ENCODE peak calls at places on chromosome 16, in six cellular contexts. R, C, M, U, T and W are unnamed samples.

GRCh38 chr16:1300664-1301476 is 8.6 kb upstream of the UBE2I start:
- DNase-seq in R (no peak), C (peak; percentile 67), M (peak; percentile 67), U (peak; percentile 74), T (peak; percentile 76), W (peak; percentile 73)

GRCh38 chr16:66337434-66338188 is 28.9 kb upstream of the CDH5 start:
- DNase-seq in R (peak; percentile 18), C (no peak), M (no peak), U (no peak), T (no peak), W (no peak)

GRCh38 chr16:78608305-78608776 is 508.9 kb downstream of the WWOX start:
- DNase-seq in R (no peak), C (no peak), M (no peak), U (no peak), T (no peak), W (no peak)

GRCh38 chr16:14545346-14545884 is 84.6 kb downstream of the PARN start:
- DNase-seq in R (no peak), C (no peak), M (no peak), U (no peak), T (no peak), W (no peak)

GRCh38 chr16:84618428-84619102 is 687 bp upstream of the COTL1 start:
- DNase-seq in R (peak; percentile 90), C (no peak), M (no peak), U (peak; percentile 49), T (peak; percentile 79), W (no peak)

GRCh38 chr16:80902306-80903154 is 98.1 kb upstream of the CDYL2 start:
- DNase-seq in R (no peak), C (no peak), M (no peak), U (no peak), T (no peak), W (no peak)

GRCh38 chr16:49019081-49019633 is 262.5 kb downstream of the CBLN1 start:
- DNase-seq in R (no peak), C (no peak), M (no peak), U (peak; percentile 29), T (no peak), W (no peak)

GRCh38 chr16:23469814-23470213 is 16.8 kb upstream of the COG7 start:
- DNase-seq in R (no peak), C (no peak), M (no peak), U (no peak), T (no peak), W (no peak)

GRCh38 chr16:23949630-23950290 is 114.0 kb downstream of the PRKCB start:
- DNase-seq in R (no peak), C (peak; percentile 55), M (peak; percentile 61), U (peak; percentile 38), T (peak; percentile 67), W (peak; percentile 69)

GRCh38 chr16:87764600-87765472 is 950 bp downstream of the KLHDC4 start:
- DNase-seq in R (no peak), C (no peak), M (peak; percentile 16), U (no peak), T (no peak), W (no peak)

GRCh38 chr16:80526418-80527061 is 14.3 kb upstream of the DYNLRB2 start:
- DNase-seq in R (peak; percentile 27), C (peak; percentile 37), M (peak; percentile 35), U (peak; percentile 40), T (no peak), W (no peak)

GRCh38 chr16:14202697-14203096 is 131.6 kb downstream of the MRTFB start:
- DNase-seq in R (no peak), C (no peak), M (no peak), U (no peak), T (no peak), W (no peak)

GRCh38 chr16:3195975-3196374 is 8.0 kb downstream of the OR1F1 start:
- DNase-seq in R (no peak), C (no peak), M (no peak), U (no peak), T (no peak), W (no peak)

GRCh38 chr16:50311891-50312501 is 45.6 kb downstream of the ADCY7 start:
- DNase-seq in R (no peak), C (no peak), M (no peak), U (no peak), T (peak; percentile 61), W (no peak)

GRCh38 chr16:12017583-12017982 is 41.0 kb downstream of the SNX29 start:
- DNase-seq in R (peak; percentile 26), C (no peak), M (no peak), U (no peak), T (no peak), W (no peak)

GRCh38 chr16:48814994-48815393 is 205.0 kb upstream of the N4BP1 start:
- DNase-seq in R (no peak), C (no peak), M (no peak), U (no peak), T (no peak), W (no peak)

GRCh38 chr16:86505899-86506864 is 4.1 kb upstream of the FOXF1 start:
- DNase-seq in R (no peak), C (no peak), M (no peak), U (no peak), T (no peak), W (no peak)
- H3K27me3 ChIP-seq in R (no peaks in the 10 kb centered on the region), C (peaks cover 100% of the 10 kb centered on the region), M (peaks cover 81% of the 10 kb centered on the region), U (peaks cover 70% of the 10 kb centered on the region), T (peaks cover 43% of the 10 kb centered on the region), W (peaks cover 14% of the 10 kb centered on the region)

GRCh38 chr16:89701425-89702406 is at the start of gene SPATA2L:
- DNase-seq in R (no peak), C (peak; percentile 94), M (peak; percentile 98), U (peak; percentile 91), T (peak; percentile 91), W (peak; percentile 96)
- TF ChIP-seq CTCF in R (no peak), C (no peak), M (no peak), U (peak; percentile 33), T (no peak), W (peak; percentile 35)

DNA sequence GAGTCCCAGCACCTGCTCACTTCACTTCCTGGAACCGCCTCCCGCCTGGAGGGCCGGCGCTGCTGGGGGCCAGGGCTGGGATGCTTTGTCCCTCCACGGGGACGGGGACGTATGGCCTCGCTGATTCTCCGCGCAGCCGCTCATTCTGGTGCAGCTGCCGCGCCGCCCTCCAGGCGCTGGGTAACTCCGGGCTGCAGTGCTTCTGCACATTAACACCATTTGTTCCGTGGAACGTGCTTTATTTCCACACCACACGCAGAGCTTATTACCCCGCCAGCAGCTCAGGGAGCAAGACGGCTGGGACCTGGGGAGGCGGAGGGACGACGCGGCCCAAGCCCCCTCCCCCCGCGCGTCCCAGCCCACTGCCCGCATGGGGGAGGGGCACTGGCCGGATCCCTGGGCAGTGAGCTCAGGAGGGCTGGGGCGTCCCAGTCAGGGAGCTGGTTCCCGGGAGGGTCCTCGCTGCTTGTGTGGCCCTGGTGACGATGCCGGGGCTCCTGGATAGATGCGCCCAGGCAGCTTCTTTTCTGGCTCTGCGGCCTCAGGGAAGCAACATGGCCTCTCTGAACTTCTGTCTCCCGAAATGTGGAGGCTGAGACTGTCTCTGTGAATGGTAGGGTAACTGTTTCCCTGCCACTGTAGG is 45.4 kb upstream of the ACSF3 start:
- DNase-seq in R (no peak), C (no peak), M (no peak), U (peak; percentile 7), T (no peak), W (no peak)
- H3K27me3 ChIP-seq in R (peaks cover 35% of the 10 kb centered on the region), C (peaks cover 96% of the 10 kb centered on the region), M (no peaks in the 10 kb centered on the region), U (peaks cover 23% of the 10 kb centered on the region), T (no peaks in the 10 kb centered on the region), W (no peaks in the 10 kb centered on the region)

DNA sequence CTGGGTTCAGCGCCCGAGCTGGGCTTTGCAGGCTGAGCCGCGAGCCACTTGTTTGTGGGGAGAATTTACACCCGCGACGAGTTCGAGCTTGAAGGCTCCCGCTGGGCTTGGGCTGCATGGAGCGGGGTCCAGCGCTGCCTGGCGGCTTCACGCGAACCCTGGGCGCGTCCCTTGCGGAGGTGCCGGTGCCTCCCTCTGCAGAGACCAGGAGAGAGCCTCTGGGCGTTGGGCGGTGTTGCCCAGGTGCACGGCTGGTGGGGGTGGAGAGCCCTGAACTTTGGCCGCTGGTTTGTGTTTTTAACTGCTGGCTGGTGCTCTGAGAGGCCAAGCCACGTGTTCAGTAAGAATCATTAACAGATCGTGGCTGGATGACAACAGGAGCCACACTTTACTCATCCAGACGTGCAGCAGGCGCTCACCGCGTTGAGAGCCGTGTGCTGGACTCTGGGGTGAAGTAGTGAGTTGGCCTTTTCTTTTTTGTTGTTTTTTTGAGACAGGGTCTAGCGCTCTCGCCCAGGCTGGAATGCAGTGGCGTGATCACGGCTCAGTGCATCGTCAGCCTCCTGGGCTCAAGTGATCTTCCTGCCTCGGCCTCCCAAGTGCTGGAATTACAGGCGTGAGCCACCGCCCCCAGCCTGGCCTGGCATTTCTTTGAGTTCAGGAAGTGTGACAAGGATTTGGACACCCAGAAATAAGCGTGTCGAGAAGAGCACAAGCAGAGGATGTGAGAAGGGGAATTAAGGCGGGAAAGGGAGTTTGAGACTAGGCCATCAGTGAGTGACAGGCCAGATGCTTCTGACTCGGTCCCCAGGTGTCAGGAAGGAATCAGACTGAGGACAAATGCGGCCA is 827 bp downstream of the CDK10 start:
- DNase-seq in R (no peak), C (no peak), M (no peak), U (no peak), T (no peak), W (no peak)
- TF ChIP-seq CTCF in R (no peak), C (no peak), M (no peak), U (no peak), T (no peak), W (no peak)

DNA sequence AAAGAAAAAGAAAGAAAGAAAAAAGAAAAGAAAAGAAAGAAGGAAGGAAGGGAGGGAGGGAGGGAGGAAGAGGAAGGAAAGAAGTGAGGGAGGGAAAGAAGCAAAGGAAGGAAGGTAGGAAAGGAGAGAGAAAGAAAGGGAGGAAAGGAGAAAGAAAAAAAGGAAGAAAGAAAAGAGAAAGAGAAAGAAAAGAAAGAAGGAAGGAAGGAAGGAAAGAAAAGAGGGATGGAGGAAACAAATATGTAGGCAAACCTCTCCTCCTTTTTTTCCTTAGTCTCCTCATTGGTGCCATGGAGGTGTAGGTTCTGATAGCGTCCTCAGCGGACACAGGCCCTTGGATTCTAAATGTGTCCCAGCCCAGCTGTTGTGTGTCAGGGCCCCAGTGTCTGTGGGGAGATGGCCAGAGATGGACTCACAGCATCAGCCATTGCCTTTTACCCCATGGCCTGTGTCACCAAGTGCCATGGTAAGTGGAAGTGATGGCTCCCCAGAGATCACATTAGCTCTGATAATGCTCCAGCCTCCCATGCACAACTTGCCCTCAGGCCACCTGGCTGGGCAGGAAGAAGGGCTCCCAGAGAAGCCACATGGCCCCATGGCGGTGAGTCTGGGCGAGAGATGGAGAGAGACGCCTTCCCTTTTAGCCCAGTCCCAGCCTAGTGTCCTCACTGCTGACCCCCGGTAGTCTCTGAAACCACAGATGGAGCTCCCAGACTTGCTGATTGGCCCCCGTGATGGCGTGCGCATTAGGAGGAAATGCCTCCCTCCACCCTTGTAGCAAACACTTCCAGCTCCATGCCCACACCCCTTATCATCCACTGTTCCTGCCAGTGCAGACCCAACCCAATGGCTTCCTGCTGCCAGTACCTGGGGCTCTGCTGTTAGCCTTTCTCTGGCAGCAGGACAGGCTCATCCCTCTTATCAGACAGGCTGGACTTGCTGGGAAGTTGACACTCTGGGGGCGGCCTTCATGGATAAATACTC is 3.7 kb upstream of the SLC6A2 start:
- DNase-seq in R (no peak), C (no peak), M (no peak), U (no peak), T (no peak), W (no peak)
- H3K27me3 ChIP-seq in R (peaks cover 43% of the 10 kb centered on the region), C (peaks cover 65% of the 10 kb centered on the region), M (peaks cover 18% of the 10 kb centered on the region), U (peaks cover 20% of the 10 kb centered on the region), T (no peaks in the 10 kb centered on the region), W (no peaks in the 10 kb centered on the region)